ENCODE peak calls at places on chromosomes 1 and 21, in seven cellular contexts. H is tibial artery; L is stimulated activated CD4-positive, alpha-beta T cell treated with anti-CD3 and anti-CD28 coated beads, TNF-alpha, amount 100 ng/mL, for 4 hours; B is adipocyte; E is endothelial cell; W is bronchial epithelial cell; Q is iris pigment epithelial cell. G is an unnamed sample.

GRCh38 chr21:25240974-25241373 is 366.3 kb downstream of the MRPL39 start:
- DNase-seq in H (no peak), L (no peak), B (no peak), E (no peak), W (no peak), Q (no peak), G (no peak)

GRCh38 chr1:61004269-61005003 is 77.9 kb upstream of the NFIA start:
- DNase-seq in H (no peak), L (no peak), B (peak), E (no peak), W (peak), Q (no peak), G (no peak)

GRCh38 chr21:42724226-42724920 is 71.0 kb downstream of the PDE9A start:
- DNase-seq in H (no peak), L (no peak), B (peak), E (no peak), W (peak), Q (peak), G (peak)

GRCh38 chr1:212490276-212490675 is 57.6 kb downstream of the NENF start:
- DNase-seq in H (no peak), L (no peak), B (no peak), E (no peak), W (no peak), Q (no peak), G (no peak)

GRCh38 chr1:91846007-91846620 is 39.8 kb downstream of the TGFBR3 start:
- DNase-seq in H (peak), L (no peak), B (peak), E (no peak), W (no peak), Q (peak), G (peak)

GRCh38 chr1:113783254-113784103 is 24.2 kb upstream of the PHTF1 start:
- DNase-seq in H (no peak), L (no peak), B (peak), E (no peak), W (peak), Q (peak), G (peak)

GRCh38 chr1:180251526-180252305 is 21.7 kb downstream of the LHX4 start:
- DNase-seq in H (no peak), L (no peak), B (no peak), E (no peak), W (no peak), Q (no peak), G (no peak)

GRCh38 chr1:47894718-47895393 is 102.3 kb downstream of the TRABD2B start:
- DNase-seq in H (peak), L (no peak), B (peak), E (peak), W (peak), Q (peak), G (peak)

GRCh38 chr1:52504720-52505119 is 48.2 kb downstream of the TUT4 start:
- DNase-seq in H (no peak), L (no peak), B (no peak), E (no peak), W (no peak), Q (no peak), G (no peak)

GRCh38 chr1:61839702-61840101 is 97.4 kb downstream of the PATJ start:
- DNase-seq in H (no peak), L (no peak), B (peak), E (no peak), W (peak), Q (peak), G (peak)

GRCh38 chr1:168628807-168629206 is 52.4 kb downstream of the XCL1 start:
- DNase-seq in H (no peak), L (no peak), B (peak), E (no peak), W (peak), Q (peak), G (peak)

GRCh38 chr1:54287821-54288220 is 87.9 kb downstream of the MRPL37 start:
- DNase-seq in H (peak), L (no peak), B (no peak), E (no peak), W (no peak), Q (no peak), G (peak)

GRCh38 chr1:111202707-111203623 is 2.5 kb upstream of the DENND2D start:
- DNase-seq in H (no peak), L (no peak), B (no peak), E (no peak), W (no peak), Q (no peak), G (no peak)